ENCODE peak calls at places on chromosome 5, in nine cellular contexts. One of them, this sample, is unnamed.

GRCh38 chr5:14779975-14780374 is 91.6 kb downstream of the ANKH start:
- DNase-seq in NCI-H187 treated with DMSO at 0.1 percent for 48 hours: no peak
- DNase-seq in OCI-LY7: no peak
- DNase-seq in M059J: no peak
- DNase-seq in SK-N-SH: no peak
- DNase-seq in body of pancreas: no peak
- DNase-seq in ecto neural progenitor cell: no peak
- DNase-seq in fibroblast of the aortic adventitia: no peak
- DNase-seq in T-helper 2 cell: no peak
- DNase-seq in this sample: no peak

GRCh38 chr5:176415240-176416122 is 858 bp downstream of the CLTB start:
- DNase-seq in NCI-H187 treated with DMSO at 0.1 percent for 48 hours: no peak
- DNase-seq in OCI-LY7: peak
- DNase-seq in M059J: peak
- DNase-seq in SK-N-SH: peak
- DNase-seq in body of pancreas: peak
- DNase-seq in ecto neural progenitor cell: peak
- DNase-seq in fibroblast of the aortic adventitia: peak
- DNase-seq in T-helper 2 cell: no peak
- DNase-seq in this sample: peak

GRCh38 chr5:17305964-17306725 is 88.7 kb downstream of the BASP1 start:
- DNase-seq in NCI-H187 treated with DMSO at 0.1 percent for 48 hours: no peak
- DNase-seq in OCI-LY7: no peak
- DNase-seq in M059J: peak
- DNase-seq in SK-N-SH: no peak
- DNase-seq in body of pancreas: peak
- DNase-seq in ecto neural progenitor cell: peak
- DNase-seq in fibroblast of the aortic adventitia: peak
- DNase-seq in T-helper 2 cell: no peak
- DNase-seq in this sample: no peak

GRCh38 chr5:159655757-159656409 is 260.4 kb upstream of the ADRA1B start:
- DNase-seq in NCI-H187 treated with DMSO at 0.1 percent for 48 hours: no peak
- DNase-seq in OCI-LY7: no peak
- DNase-seq in M059J: no peak
- DNase-seq in SK-N-SH: no peak
- DNase-seq in body of pancreas: no peak
- DNase-seq in ecto neural progenitor cell: no peak
- DNase-seq in fibroblast of the aortic adventitia: no peak
- DNase-seq in T-helper 2 cell: no peak
- DNase-seq in this sample: no peak

GRCh38 chr5:16881253-16881652 is 54.8 kb downstream of the MYO10 start:
- DNase-seq in NCI-H187 treated with DMSO at 0.1 percent for 48 hours: no peak
- DNase-seq in OCI-LY7: no peak
- DNase-seq in M059J: no peak
- DNase-seq in SK-N-SH: no peak
- DNase-seq in body of pancreas: peak
- DNase-seq in ecto neural progenitor cell: no peak
- DNase-seq in fibroblast of the aortic adventitia: no peak
- DNase-seq in T-helper 2 cell: no peak
- DNase-seq in this sample: no peak

GRCh38 chr5:122492675-122493074 is 180.6 kb downstream of the SNCAIP start:
- DNase-seq in NCI-H187 treated with DMSO at 0.1 percent for 48 hours: no peak
- DNase-seq in OCI-LY7: peak
- DNase-seq in M059J: peak
- DNase-seq in SK-N-SH: peak
- DNase-seq in body of pancreas: no peak
- DNase-seq in ecto neural progenitor cell: no peak
- DNase-seq in fibroblast of the aortic adventitia: no peak
- DNase-seq in T-helper 2 cell: no peak
- DNase-seq in this sample: no peak

GRCh38 chr5:72531496-72532190 is 24.4 kb upstream of the ZNF366 start:
- DNase-seq in NCI-H187 treated with DMSO at 0.1 percent for 48 hours: no peak
- DNase-seq in OCI-LY7: no peak
- DNase-seq in M059J: peak
- DNase-seq in SK-N-SH: no peak
- DNase-seq in body of pancreas: no peak
- DNase-seq in ecto neural progenitor cell: no peak
- DNase-seq in fibroblast of the aortic adventitia: peak
- DNase-seq in T-helper 2 cell: no peak
- DNase-seq in this sample: no peak

GRCh38 chr5:14341571-14342225 is 198.6 kb downstream of the TRIO start:
- DNase-seq in NCI-H187 treated with DMSO at 0.1 percent for 48 hours: no peak
- DNase-seq in OCI-LY7: peak
- DNase-seq in M059J: no peak
- DNase-seq in SK-N-SH: no peak
- DNase-seq in body of pancreas: no peak
- DNase-seq in ecto neural progenitor cell: no peak
- DNase-seq in fibroblast of the aortic adventitia: no peak
- DNase-seq in T-helper 2 cell: no peak
- DNase-seq in this sample: no peak

GRCh38 chr5:1209896-1210776 is 8.7 kb downstream of the SLC6A19 start:
- DNase-seq in NCI-H187 treated with DMSO at 0.1 percent for 48 hours: no peak
- DNase-seq in OCI-LY7: no peak
- DNase-seq in M059J: no peak
- DNase-seq in SK-N-SH: no peak
- DNase-seq in body of pancreas: no peak
- DNase-seq in ecto neural progenitor cell: no peak
- DNase-seq in fibroblast of the aortic adventitia: no peak
- DNase-seq in T-helper 2 cell: no peak
- DNase-seq in this sample: no peak

GRCh38 chr5:55821731-55822512 is 29.2 kb upstream of the IL31RA start:
- DNase-seq in NCI-H187 treated with DMSO at 0.1 percent for 48 hours: no peak
- DNase-seq in OCI-LY7: no peak
- DNase-seq in M059J: no peak
- DNase-seq in SK-N-SH: peak
- DNase-seq in body of pancreas: peak
- DNase-seq in ecto neural progenitor cell: peak
- DNase-seq in fibroblast of the aortic adventitia: no peak
- DNase-seq in T-helper 2 cell: no peak
- DNase-seq in this sample: peak

GRCh38 chr5:178375348-178375747 is 142.7 kb upstream of the PHYKPL start:
- DNase-seq in NCI-H187 treated with DMSO at 0.1 percent for 48 hours: no peak
- DNase-seq in OCI-LY7: no peak
- DNase-seq in M059J: no peak
- DNase-seq in SK-N-SH: no peak
- DNase-seq in body of pancreas: no peak
- DNase-seq in ecto neural progenitor cell: no peak
- DNase-seq in fibroblast of the aortic adventitia: no peak
- DNase-seq in T-helper 2 cell: no peak
- DNase-seq in this sample: no peak

GRCh38 chr5:1524799-1525623 is 1.3 kb upstream of the LPCAT1 start:
- DNase-seq in NCI-H187 treated with DMSO at 0.1 percent for 48 hours: no peak
- DNase-seq in OCI-LY7: peak
- DNase-seq in M059J: no peak
- DNase-seq in SK-N-SH: no peak
- DNase-seq in body of pancreas: peak
- DNase-seq in ecto neural progenitor cell: peak
- DNase-seq in fibroblast of the aortic adventitia: no peak
- DNase-seq in T-helper 2 cell: no peak
- DNase-seq in this sample: no peak

GRCh38 chr5:179310439-179311090 is 34.7 kb downstream of the ADAMTS2 start:
- DNase-seq in NCI-H187 treated with DMSO at 0.1 percent for 48 hours: no peak
- DNase-seq in OCI-LY7: no peak
- DNase-seq in M059J: no peak
- DNase-seq in SK-N-SH: no peak
- DNase-seq in body of pancreas: no peak
- DNase-seq in ecto neural progenitor cell: no peak
- DNase-seq in fibroblast of the aortic adventitia: no peak
- DNase-seq in T-helper 2 cell: no peak
- DNase-seq in this sample: no peak

GRCh38 chr5:73638344-73639095 is 12.5 kb downstream of the ARHGEF28 start:
- DNase-seq in NCI-H187 treated with DMSO at 0.1 percent for 48 hours: no peak
- DNase-seq in OCI-LY7: no peak
- DNase-seq in M059J: peak
- DNase-seq in SK-N-SH: no peak
- DNase-seq in body of pancreas: no peak
- DNase-seq in ecto neural progenitor cell: no peak
- DNase-seq in fibroblast of the aortic adventitia: peak
- DNase-seq in T-helper 2 cell: no peak
- DNase-seq in this sample: no peak

GRCh38 chr5:16726538-16726946 is 109.7 kb upstream of the RETREG1 start:
- DNase-seq in NCI-H187 treated with DMSO at 0.1 percent for 48 hours: no peak
- DNase-seq in OCI-LY7: peak
- DNase-seq in M059J: peak
- DNase-seq in SK-N-SH: no peak
- DNase-seq in body of pancreas: no peak
- DNase-seq in ecto neural progenitor cell: no peak
- DNase-seq in fibroblast of the aortic adventitia: peak
- DNase-seq in T-helper 2 cell: no peak
- DNase-seq in this sample: peak

GRCh38 chr5:168683927-168684295 is 104.7 kb upstream of the PANK3 start:
- DNase-seq in NCI-H187 treated with DMSO at 0.1 percent for 48 hours: no peak
- DNase-seq in OCI-LY7: no peak
- DNase-seq in M059J: no peak
- DNase-seq in SK-N-SH: no peak
- DNase-seq in body of pancreas: no peak
- DNase-seq in ecto neural progenitor cell: no peak
- DNase-seq in fibroblast of the aortic adventitia: no peak
- DNase-seq in T-helper 2 cell: no peak
- DNase-seq in this sample: no peak

GRCh38 chr5:172944741-172945140 is 14.5 kb upstream of the RPL26L1 start:
- DNase-seq in NCI-H187 treated with DMSO at 0.1 percent for 48 hours: no peak
- DNase-seq in OCI-LY7: no peak
- DNase-seq in M059J: peak
- DNase-seq in SK-N-SH: no peak
- DNase-seq in body of pancreas: no peak
- DNase-seq in ecto neural progenitor cell: no peak
- DNase-seq in fibroblast of the aortic adventitia: peak
- DNase-seq in T-helper 2 cell: no peak
- DNase-seq in this sample: no peak

GRCh38 chr5:27702339-27702820 is 664.0 kb upstream of the CDH9 start:
- DNase-seq in NCI-H187 treated with DMSO at 0.1 percent for 48 hours: no peak
- DNase-seq in OCI-LY7: no peak
- DNase-seq in M059J: peak
- DNase-seq in SK-N-SH: no peak
- DNase-seq in body of pancreas: no peak
- DNase-seq in ecto neural progenitor cell: peak
- DNase-seq in fibroblast of the aortic adventitia: peak
- DNase-seq in T-helper 2 cell: no peak
- DNase-seq in this sample: no peak

GRCh38 chr5:151647320-151647861 is 39.3 kb downstream of the SPARC start:
- DNase-seq in NCI-H187 treated with DMSO at 0.1 percent for 48 hours: peak
- DNase-seq in OCI-LY7: no peak
- DNase-seq in M059J: peak
- DNase-seq in SK-N-SH: no peak
- DNase-seq in body of pancreas: no peak
- DNase-seq in ecto neural progenitor cell: no peak
- DNase-seq in fibroblast of the aortic adventitia: no peak
- DNase-seq in T-helper 2 cell: no peak
- DNase-seq in this sample: no peak

GRCh38 chr5:74167206-74167929 is 473.2 kb downstream of the ENC1 start:
- DNase-seq in NCI-H187 treated with DMSO at 0.1 percent for 48 hours: no peak
- DNase-seq in OCI-LY7: no peak
- DNase-seq in M059J: peak
- DNase-seq in SK-N-SH: no peak
- DNase-seq in body of pancreas: no peak
- DNase-seq in ecto neural progenitor cell: no peak
- DNase-seq in fibroblast of the aortic adventitia: peak
- DNase-seq in T-helper 2 cell: no peak
- DNase-seq in this sample: no peak

GRCh38 chr5:103674739-103675138 is 112.2 kb upstream of the NUDT12 start:
- DNase-seq in NCI-H187 treated with DMSO at 0.1 percent for 48 hours: no peak
- DNase-seq in OCI-LY7: no peak
- DNase-seq in M059J: peak
- DNase-seq in SK-N-SH: no peak
- DNase-seq in body of pancreas: peak
- DNase-seq in ecto neural progenitor cell: no peak
- DNase-seq in fibroblast of the aortic adventitia: peak
- DNase-seq in T-helper 2 cell: no peak
- DNase-seq in this sample: no peak

GRCh38 chr5:177311361-177311722 is 356 bp downstream of the MXD3 start:
- DNase-seq in NCI-H187 treated with DMSO at 0.1 percent for 48 hours: no peak
- DNase-seq in OCI-LY7: peak
- DNase-seq in M059J: peak
- DNase-seq in SK-N-SH: peak
- DNase-seq in body of pancreas: no peak
- DNase-seq in ecto neural progenitor cell: no peak
- DNase-seq in fibroblast of the aortic adventitia: no peak
- DNase-seq in T-helper 2 cell: no peak
- DNase-seq in this sample: peak

GRCh38 chr5:142391031-142391872 is 66.4 kb upstream of the SPRY4 start:
- DNase-seq in NCI-H187 treated with DMSO at 0.1 percent for 48 hours: no peak
- DNase-seq in OCI-LY7: no peak
- DNase-seq in M059J: no peak
- DNase-seq in SK-N-SH: no peak
- DNase-seq in body of pancreas: no peak
- DNase-seq in ecto neural progenitor cell: no peak
- DNase-seq in fibroblast of the aortic adventitia: no peak
- DNase-seq in T-helper 2 cell: no peak
- DNase-seq in this sample: no peak

GRCh38 chr5:54514269-54514668 is 3.3 kb upstream of the SNX18 start:
- DNase-seq in NCI-H187 treated with DMSO at 0.1 percent for 48 hours: no peak
- DNase-seq in OCI-LY7: peak
- DNase-seq in M059J: peak
- DNase-seq in SK-N-SH: no peak
- DNase-seq in body of pancreas: no peak
- DNase-seq in ecto neural progenitor cell: no peak
- DNase-seq in fibroblast of the aortic adventitia: no peak
- DNase-seq in T-helper 2 cell: no peak
- DNase-seq in this sample: no peak

GRCh38 chr5:63323926-63324325 is 638.3 kb downstream of the HTR1A start:
- DNase-seq in NCI-H187 treated with DMSO at 0.1 percent for 48 hours: no peak
- DNase-seq in OCI-LY7: no peak
- DNase-seq in M059J: no peak
- DNase-seq in SK-N-SH: no peak
- DNase-seq in body of pancreas: no peak
- DNase-seq in ecto neural progenitor cell: no peak
- DNase-seq in fibroblast of the aortic adventitia: no peak
- DNase-seq in T-helper 2 cell: no peak
- DNase-seq in this sample: no peak

GRCh38 chr5:44160443-44160842 is 228.8 kb downstream of the FGF10 start:
- DNase-seq in NCI-H187 treated with DMSO at 0.1 percent for 48 hours: no peak
- DNase-seq in OCI-LY7: no peak
- DNase-seq in M059J: no peak
- DNase-seq in SK-N-SH: no peak
- DNase-seq in body of pancreas: no peak
- DNase-seq in ecto neural progenitor cell: no peak
- DNase-seq in fibroblast of the aortic adventitia: no peak
- DNase-seq in T-helper 2 cell: no peak
- DNase-seq in this sample: no peak

GRCh38 chr5:82406200-82406773 is 128.1 kb upstream of the RPS23 start:
- DNase-seq in NCI-H187 treated with DMSO at 0.1 percent for 48 hours: no peak
- DNase-seq in OCI-LY7: no peak
- DNase-seq in M059J: peak
- DNase-seq in SK-N-SH: no peak
- DNase-seq in body of pancreas: no peak
- DNase-seq in ecto neural progenitor cell: no peak
- DNase-seq in fibroblast of the aortic adventitia: peak
- DNase-seq in T-helper 2 cell: no peak
- DNase-seq in this sample: no peak

GRCh38 chr5:179185256-179186091 is 125.3 kb downstream of the ZNF354C start:
- DNase-seq in NCI-H187 treated with DMSO at 0.1 percent for 48 hours: no peak
- DNase-seq in OCI-LY7: no peak
- DNase-seq in M059J: no peak
- DNase-seq in SK-N-SH: no peak
- DNase-seq in body of pancreas: no peak
- DNase-seq in ecto neural progenitor cell: no peak
- DNase-seq in fibroblast of the aortic adventitia: no peak
- DNase-seq in T-helper 2 cell: no peak
- DNase-seq in this sample: no peak

GRCh38 chr5:150236313-150236712 is 46.5 kb downstream of the SLC6A7 start:
- DNase-seq in NCI-H187 treated with DMSO at 0.1 percent for 48 hours: no peak
- DNase-seq in OCI-LY7: no peak
- DNase-seq in M059J: no peak
- DNase-seq in SK-N-SH: no peak
- DNase-seq in body of pancreas: no peak
- DNase-seq in ecto neural progenitor cell: no peak
- DNase-seq in fibroblast of the aortic adventitia: no peak
- DNase-seq in T-helper 2 cell: no peak
- DNase-seq in this sample: no peak

GRCh38 chr5:91383956-91384300 is 811 bp upstream of the ARRDC3 start:
- DNase-seq in NCI-H187 treated with DMSO at 0.1 percent for 48 hours: no peak
- DNase-seq in OCI-LY7: peak
- DNase-seq in M059J: peak
- DNase-seq in SK-N-SH: no peak
- DNase-seq in body of pancreas: peak
- DNase-seq in ecto neural progenitor cell: no peak
- DNase-seq in fibroblast of the aortic adventitia: peak
- DNase-seq in T-helper 2 cell: no peak
- DNase-seq in this sample: peak

GRCh38 chr5:123855630-123856029 is 343.7 kb downstream of the CSNK1G3 start:
- DNase-seq in NCI-H187 treated with DMSO at 0.1 percent for 48 hours: no peak
- DNase-seq in OCI-LY7: no peak
- DNase-seq in M059J: no peak
- DNase-seq in SK-N-SH: no peak
- DNase-seq in body of pancreas: no peak
- DNase-seq in ecto neural progenitor cell: no peak
- DNase-seq in fibroblast of the aortic adventitia: no peak
- DNase-seq in T-helper 2 cell: no peak
- DNase-seq in this sample: no peak